ENCODE peak calls at places on chromosomes 6 and 20, in six cellular contexts. One of them, this sample, is unnamed.

GRCh38 chr6:111011360-111012142 is 29.7 kb downstream of the RPF2 start:
- DNase-seq in neuronal stem cell: peak
- DNase-seq in mesenchymal stem cell: peak
- DNase-seq in GM23248: peak
- DNase-seq in endothelial cell of umbilical vein: peak
- DNase-seq in fibroblast of lung: peak
- DNase-seq in this sample: peak

GRCh38 chr6:38876470-38876869 is 161.4 kb downstream of the DNAH8 start:
- DNase-seq in GM23248: no peak
- DNase-seq in neuronal stem cell: no peak
- DNase-seq in endothelial cell of umbilical vein: no peak
- DNase-seq in mesenchymal stem cell: no peak
- DNase-seq in fibroblast of lung: peak
- DNase-seq in this sample: peak

GRCh38 chr6:134911532-134911931 is 38.4 kb downstream of the ALDH8A1 start:
- DNase-seq in endothelial cell of umbilical vein: no peak
- DNase-seq in neuronal stem cell: no peak
- DNase-seq in GM23248: peak
- DNase-seq in mesenchymal stem cell: peak
- DNase-seq in fibroblast of lung: peak
- DNase-seq in this sample: no peak

GRCh38 chr6:133040025-133040838 is 200.9 kb upstream of the EYA4 start:
- DNase-seq in neuronal stem cell: no peak
- DNase-seq in endothelial cell of umbilical vein: peak
- DNase-seq in mesenchymal stem cell: peak
- DNase-seq in fibroblast of lung: peak
- DNase-seq in GM23248: peak
- DNase-seq in this sample: no peak

GRCh38 chr20:32528291-32528891 is 56.7 kb downstream of the NOL4L start:
- DNase-seq in endothelial cell of umbilical vein: no peak
- DNase-seq in neuronal stem cell: no peak
- DNase-seq in mesenchymal stem cell: no peak
- DNase-seq in GM23248: no peak
- DNase-seq in fibroblast of lung: no peak
- DNase-seq in this sample: peak

GRCh38 chr6:17054647-17055046 is 47.2 kb upstream of the STMND1 start:
- DNase-seq in neuronal stem cell: no peak
- DNase-seq in mesenchymal stem cell: no peak
- DNase-seq in endothelial cell of umbilical vein: no peak
- DNase-seq in GM23248: no peak
- DNase-seq in fibroblast of lung: no peak
- DNase-seq in this sample: no peak

GRCh38 chr6:131682427-131682826 is 18.8 kb downstream of the OR2A4 start:
- DNase-seq in fibroblast of lung: peak
- DNase-seq in neuronal stem cell: no peak
- DNase-seq in GM23248: no peak
- DNase-seq in endothelial cell of umbilical vein: no peak
- DNase-seq in mesenchymal stem cell: no peak
- DNase-seq in this sample: no peak

GRCh38 chr6:16929814-16930213 is 168.6 kb upstream of the ATXN1 start:
- DNase-seq in neuronal stem cell: no peak
- DNase-seq in mesenchymal stem cell: peak
- DNase-seq in endothelial cell of umbilical vein: no peak
- DNase-seq in GM23248: peak
- DNase-seq in fibroblast of lung: peak
- DNase-seq in this sample: no peak

GRCh38 chr6:64256483-64256882 is 620.9 kb downstream of the PHF3 start:
- DNase-seq in mesenchymal stem cell: no peak
- DNase-seq in neuronal stem cell: no peak
- DNase-seq in fibroblast of lung: no peak
- DNase-seq in GM23248: no peak
- DNase-seq in endothelial cell of umbilical vein: no peak
- DNase-seq in this sample: no peak

GRCh38 chr6:83055366-83055964 is 10.2 kb downstream of the UBE3D start:
- DNase-seq in endothelial cell of umbilical vein: peak
- DNase-seq in neuronal stem cell: peak
- DNase-seq in GM23248: peak
- DNase-seq in fibroblast of lung: peak
- DNase-seq in mesenchymal stem cell: peak
- DNase-seq in this sample: peak

GRCh38 chr20:12053348-12053747 is 135.7 kb downstream of the BTBD3 start:
- DNase-seq in fibroblast of lung: peak
- DNase-seq in GM23248: peak
- DNase-seq in mesenchymal stem cell: peak
- DNase-seq in endothelial cell of umbilical vein: peak
- DNase-seq in neuronal stem cell: no peak
- DNase-seq in this sample: no peak

GRCh38 chr6:135146160-135146920 is 34.8 kb upstream of the MYB start:
- DNase-seq in GM23248: peak
- DNase-seq in endothelial cell of umbilical vein: no peak
- DNase-seq in neuronal stem cell: no peak
- DNase-seq in mesenchymal stem cell: peak
- DNase-seq in fibroblast of lung: peak
- DNase-seq in this sample: no peak

GRCh38 chr20:63101781-63102719 is 95.3 kb upstream of the BHLHE23 start:
- DNase-seq in neuronal stem cell: no peak
- DNase-seq in fibroblast of lung: peak
- DNase-seq in endothelial cell of umbilical vein: peak
- DNase-seq in GM23248: peak
- DNase-seq in mesenchymal stem cell: peak
- DNase-seq in this sample: peak

GRCh38 chr6:116763871-116764270 is 1.6 kb downstream of the FAM162B start:
- DNase-seq in neuronal stem cell: no peak
- DNase-seq in endothelial cell of umbilical vein: no peak
- DNase-seq in fibroblast of lung: no peak
- DNase-seq in GM23248: no peak
- DNase-seq in mesenchymal stem cell: no peak
- DNase-seq in this sample: no peak

GRCh38 chr20:10332656-10333421 is 101.2 kb downstream of the MKKS start:
- DNase-seq in endothelial cell of umbilical vein: no peak
- DNase-seq in GM23248: no peak
- DNase-seq in mesenchymal stem cell: no peak
- DNase-seq in fibroblast of lung: peak
- DNase-seq in neuronal stem cell: no peak
- DNase-seq in this sample: no peak

GRCh38 chr20:58980711-58981563 is at the start of gene NELFCD:
- DNase-seq in mesenchymal stem cell: peak
- DNase-seq in fibroblast of lung: peak
- DNase-seq in endothelial cell of umbilical vein: peak
- DNase-seq in GM23248: peak
- DNase-seq in neuronal stem cell: peak
- DNase-seq in this sample: peak

GRCh38 chr6:157200611-157201010 is 122.7 kb downstream of the TMEM242 start:
- DNase-seq in fibroblast of lung: no peak
- DNase-seq in GM23248: no peak
- DNase-seq in neuronal stem cell: no peak
- DNase-seq in mesenchymal stem cell: no peak
- DNase-seq in endothelial cell of umbilical vein: no peak
- DNase-seq in this sample: no peak

GRCh38 chr6:105326838-105327745 is 75.8 kb downstream of the PREP start:
- DNase-seq in fibroblast of lung: peak
- DNase-seq in neuronal stem cell: no peak
- DNase-seq in mesenchymal stem cell: peak
- DNase-seq in endothelial cell of umbilical vein: no peak
- DNase-seq in GM23248: peak
- DNase-seq in this sample: no peak

GRCh38 chr20:62744761-62745160 is 36.1 kb downstream of the NTSR1 start:
- DNase-seq in neuronal stem cell: no peak
- DNase-seq in mesenchymal stem cell: no peak
- DNase-seq in fibroblast of lung: no peak
- DNase-seq in GM23248: no peak
- DNase-seq in endothelial cell of umbilical vein: no peak
- DNase-seq in this sample: no peak

GRCh38 chr6:38720295-38720694 is 5.2 kb downstream of the DNAH8 start:
- DNase-seq in neuronal stem cell: peak
- DNase-seq in endothelial cell of umbilical vein: peak
- DNase-seq in mesenchymal stem cell: peak
- DNase-seq in GM23248: no peak
- DNase-seq in fibroblast of lung: no peak
- DNase-seq in this sample: no peak

GRCh38 chr6:56956481-56956880 is 1.6 kb downstream of the BEND6 start:
- DNase-seq in neuronal stem cell: no peak
- DNase-seq in fibroblast of lung: no peak
- DNase-seq in mesenchymal stem cell: peak
- DNase-seq in endothelial cell of umbilical vein: no peak
- DNase-seq in GM23248: no peak
- DNase-seq in this sample: no peak

GRCh38 chr6:56957856-56958255 is 2.9 kb downstream of the BEND6 start:
- DNase-seq in endothelial cell of umbilical vein: no peak
- DNase-seq in fibroblast of lung: no peak
- DNase-seq in neuronal stem cell: no peak
- DNase-seq in GM23248: peak
- DNase-seq in mesenchymal stem cell: no peak
- DNase-seq in this sample: no peak

GRCh38 chr6:56955171-56956155 is 556 bp downstream of the BEND6 start:
- DNase-seq in fibroblast of lung: peak
- DNase-seq in neuronal stem cell: peak
- DNase-seq in GM23248: peak
- DNase-seq in mesenchymal stem cell: peak
- DNase-seq in endothelial cell of umbilical vein: peak
- DNase-seq in this sample: peak

GRCh38 chr6:56953597-56954388 is 1.1 kb upstream of the BEND6 start:
- DNase-seq in fibroblast of lung: no peak
- DNase-seq in neuronal stem cell: peak
- DNase-seq in GM23248: peak
- DNase-seq in endothelial cell of umbilical vein: peak
- DNase-seq in mesenchymal stem cell: peak
- DNase-seq in this sample: no peak

DNA sequence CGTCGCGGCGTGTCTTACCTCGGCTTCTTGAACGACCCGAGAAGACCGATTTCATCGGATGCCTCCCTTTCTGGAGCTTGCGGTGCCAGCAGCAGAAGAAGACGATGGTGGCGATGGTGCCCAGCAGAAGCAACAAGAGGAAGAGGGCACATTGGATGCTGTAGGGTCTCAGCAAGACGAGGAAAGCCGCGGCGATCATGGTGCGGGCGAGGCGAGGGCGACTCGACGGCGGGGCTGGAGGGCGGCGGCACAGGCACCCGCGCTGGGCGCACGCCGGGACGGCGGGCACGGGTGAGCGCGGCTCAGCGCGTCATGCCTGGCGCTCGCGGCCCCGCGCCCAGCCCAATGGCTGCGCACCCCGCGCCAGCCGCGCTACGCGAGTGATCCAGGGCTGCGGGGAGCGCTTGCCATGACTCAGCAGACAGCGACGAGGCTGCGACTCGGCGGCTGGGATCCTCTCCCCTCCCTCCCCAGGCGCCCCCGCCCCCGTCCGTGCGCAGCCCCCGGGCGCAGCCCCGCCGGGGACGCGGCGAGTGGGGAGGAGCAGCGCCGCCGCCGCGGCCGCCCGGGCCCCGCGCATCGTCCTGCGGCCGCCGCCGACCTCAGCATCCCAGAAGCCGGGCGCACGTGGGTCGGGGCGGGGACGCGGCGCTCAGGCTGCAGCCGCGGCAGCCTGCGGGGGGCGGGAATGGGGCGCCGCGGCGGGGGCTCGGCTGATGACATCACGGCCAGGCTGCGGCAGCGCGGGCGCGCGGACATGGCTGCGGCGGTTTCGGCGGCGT is at the start of gene BEND6:
- DNase-seq in neuronal stem cell: peak
- DNase-seq in fibroblast of lung: peak
- DNase-seq in mesenchymal stem cell: peak
- DNase-seq in endothelial cell of umbilical vein: peak
- DNase-seq in GM23248: peak
- DNase-seq in this sample: peak
- H3K9ac ChIP-seq in neuronal stem cell: peak
- H3K9ac ChIP-seq in fibroblast of lung: peak
- H3K9ac ChIP-seq in mesenchymal stem cell: peak
- H3K9ac ChIP-seq in endothelial cell of umbilical vein: peak
- H3K9ac ChIP-seq in GM23248: peak
- H3K9ac ChIP-seq in this sample: no peak

GRCh38 chr6:25366785-25367657 is 87.8 kb downstream of the CARMIL1 start:
- DNase-seq in neuronal stem cell: no peak
- DNase-seq in GM23248: peak
- DNase-seq in fibroblast of lung: peak
- DNase-seq in mesenchymal stem cell: no peak
- DNase-seq in endothelial cell of umbilical vein: no peak
- DNase-seq in this sample: peak
- H3K9ac ChIP-seq in neuronal stem cell: no peak
- H3K9ac ChIP-seq in GM23248: no peak
- H3K9ac ChIP-seq in fibroblast of lung: no peak
- H3K9ac ChIP-seq in mesenchymal stem cell: peak
- H3K9ac ChIP-seq in endothelial cell of umbilical vein: no peak
- H3K9ac ChIP-seq in this sample: peak

DNA sequence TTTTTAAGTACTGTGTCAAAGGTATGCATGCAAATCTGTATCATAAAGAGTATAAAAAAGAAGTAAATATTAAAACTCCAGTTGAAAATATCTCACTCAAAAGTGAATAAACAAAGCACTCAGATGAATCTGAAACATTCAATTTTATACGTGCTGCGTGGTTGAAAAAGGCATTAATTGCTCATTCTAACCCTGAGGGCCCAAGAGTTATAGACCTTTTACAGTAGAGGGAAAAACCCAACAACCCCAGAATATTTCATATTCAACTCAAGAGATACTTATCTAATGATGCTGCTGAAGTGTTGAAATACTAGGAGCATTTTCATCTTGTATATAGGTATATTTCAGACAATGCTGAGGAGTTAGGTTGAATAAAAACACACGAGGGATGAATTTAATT is 862.8 kb upstream of the CITED2 start:
- DNase-seq in neuronal stem cell: no peak
- DNase-seq in endothelial cell of umbilical vein: no peak
- DNase-seq in GM23248: no peak
- DNase-seq in mesenchymal stem cell: no peak
- DNase-seq in fibroblast of lung: no peak
- DNase-seq in this sample: no peak
- H3K9ac ChIP-seq in neuronal stem cell: no peak
- H3K9ac ChIP-seq in endothelial cell of umbilical vein: no peak
- H3K9ac ChIP-seq in GM23248: no peak
- H3K9ac ChIP-seq in mesenchymal stem cell: no peak
- H3K9ac ChIP-seq in fibroblast of lung: no peak
- H3K9ac ChIP-seq in this sample: no peak

DNA sequence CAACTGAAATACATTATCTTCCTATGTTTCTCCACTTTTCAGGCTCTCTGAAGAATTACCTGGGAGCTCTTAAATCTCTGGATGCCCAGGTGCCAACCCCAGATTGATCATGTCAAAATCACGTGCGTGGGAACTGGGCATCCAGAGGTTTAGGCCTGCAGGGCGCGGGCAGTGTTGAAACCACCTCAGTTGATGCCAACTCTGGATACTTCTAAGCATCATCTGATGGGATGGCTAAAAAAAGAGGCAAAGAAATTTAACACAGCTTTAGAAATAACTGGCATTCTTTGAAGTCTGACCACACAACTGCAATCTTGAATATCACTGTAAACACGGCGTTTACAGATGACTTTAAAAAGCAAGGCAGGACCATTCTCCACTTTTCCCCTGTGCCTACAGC is 41.9 kb downstream of the PTGIS start:
- DNase-seq in GM23248: no peak
- DNase-seq in neuronal stem cell: no peak
- DNase-seq in mesenchymal stem cell: no peak
- DNase-seq in endothelial cell of umbilical vein: no peak
- DNase-seq in fibroblast of lung: no peak
- DNase-seq in this sample: no peak
- H3K9ac ChIP-seq in GM23248: no peak
- H3K9ac ChIP-seq in neuronal stem cell: no peak
- H3K9ac ChIP-seq in mesenchymal stem cell: no peak
- H3K9ac ChIP-seq in endothelial cell of umbilical vein: no peak
- H3K9ac ChIP-seq in fibroblast of lung: no peak
- H3K9ac ChIP-seq in this sample: no peak